ENCODE peak calls at places on chromosomes 3 and 15, in nine cellular contexts. X is tibial nerve, K is right lobe of liver, T is heart left ventricle, N is Peyer's patch, Z is K562, V is body of pancreas, P is uterus, R is testis. H is an unnamed sample.
A peak's percentile ranks its signal among the peaks of the same experiment; 100 is the strongest.

GRCh38 chr3:142007710-142008399 is 131.4 kb downstream of the ATP1B3 start:
- DNase-seq in Z (no peak), X (no peak), N (no peak), K (no peak), P (no peak), V (no peak), R (peak; percentile 48), T (no peak), H (no peak)

GRCh38 chr15:43881944-43882343 is 55.1 kb downstream of the WDR76 start:
- DNase-seq in N (no peak), Z (peak; percentile 41), X (no peak), V (peak; percentile 24), K (no peak), T (no peak), P (no peak), R (peak; percentile 43), H (no peak)

GRCh38 chr15:100663066-100663465 is 60.7 kb downstream of the ASB7 start:
- DNase-seq in X (no peak), P (peak; percentile 19), Z (peak; percentile 29), V (no peak), N (no peak), R (no peak), T (no peak), K (no peak), H (no peak)

GRCh38 chr3:154384504-154384903 is 45.5 kb downstream of the GPR149 start:
- DNase-seq in K (no peak), N (no peak), T (no peak), X (no peak), R (no peak), V (no peak), P (no peak), Z (no peak), H (no peak)

GRCh38 chr15:89666147-89666857 is 11.0 kb upstream of the KIF7 start:
- DNase-seq in V (no peak), Z (no peak), N (no peak), K (no peak), X (no peak), R (no peak), P (no peak), T (no peak), H (no peak)

GRCh38 chr3:29384640-29385039 is 103.8 kb downstream of the RBMS3 start:
- DNase-seq in K (no peak), T (no peak), X (no peak), Z (no peak), P (no peak), R (no peak), N (no peak), V (no peak), H (no peak)

GRCh38 chr3:183500981-183501704 is 54.4 kb downstream of the KLHL6 start:
- DNase-seq in T (no peak), K (no peak), P (no peak), Z (no peak), R (no peak), X (no peak), N (no peak), V (no peak), H (no peak)

GRCh38 chr15:25171111-25171811 is 216.5 kb downstream of the SNRPN start:
- DNase-seq in K (peak; percentile 11), T (peak; percentile 11), N (peak; percentile 18), R (no peak), V (peak; percentile 7), P (no peak), Z (no peak), X (no peak), H (peak; percentile 2)

GRCh38 chr15:78315686-78316085 is 16.3 kb upstream of the SKIC8 start:
- DNase-seq in T (no peak), Z (peak; percentile 41), V (no peak), N (no peak), K (no peak), P (no peak), R (no peak), X (no peak), H (no peak)

GRCh38 chr3:12553921-12554391 is 2.9 kb upstream of the MKRN2 start:
- DNase-seq in X (no peak), P (peak; percentile 22), T (peak; percentile 36), R (peak; percentile 32), V (no peak), K (peak; percentile 23), N (peak; percentile 60), Z (no peak), H (no peak)

GRCh38 chr15:73972984-73973682 is 19.0 kb downstream of the STOML1 start:
- DNase-seq in Z (peak; percentile 80), N (peak; percentile 85), X (peak; percentile 90), V (peak; percentile 86), R (peak; percentile 92), P (peak; percentile 86), K (peak; percentile 82), T (peak; percentile 89), H (peak; percentile 81)

GRCh38 chr3:140308535-140308934 is 369.3 kb upstream of the TRIM42 start:
- DNase-seq in N (no peak), V (no peak), X (no peak), T (no peak), K (no peak), Z (no peak), R (no peak), P (no peak), H (no peak)

GRCh38 chr3:161107311-161107710 is 2.2 kb upstream of the B3GALNT1 start:
- DNase-seq in X (no peak), K (no peak), T (no peak), P (no peak), R (no peak), N (no peak), Z (no peak), V (no peak), H (no peak)

GRCh38 chr3:57029924-57030323 is 30.5 kb upstream of the SPATA12 start:
- DNase-seq in Z (no peak), N (no peak), X (no peak), R (peak; percentile 49), T (no peak), K (no peak), V (peak; percentile 34), P (no peak), H (no peak)

GRCh38 chr3:98331329-98331728 is 22.3 kb upstream of the OR5K4 start:
- DNase-seq in X (no peak), P (no peak), K (no peak), T (no peak), R (no peak), V (no peak), N (no peak), Z (no peak), H (no peak)

GRCh38 chr3:45226206-45226915 is at the start of gene TMEM158:
- DNase-seq in Z (peak; percentile 99), K (peak; percentile 92), R (peak; percentile 92), T (peak; percentile 83), P (peak; percentile 89), V (peak; percentile 73), N (peak; percentile 89), X (peak; percentile 67), H (peak; percentile 78)
- TF ChIP-seq POLR2A in Z (no peak), K (no peak), R (no peak), T (no peak), P (peak; percentile 46), V (no peak), N (no peak), X (peak; percentile 45), H (peak; percentile 28)

DNA sequence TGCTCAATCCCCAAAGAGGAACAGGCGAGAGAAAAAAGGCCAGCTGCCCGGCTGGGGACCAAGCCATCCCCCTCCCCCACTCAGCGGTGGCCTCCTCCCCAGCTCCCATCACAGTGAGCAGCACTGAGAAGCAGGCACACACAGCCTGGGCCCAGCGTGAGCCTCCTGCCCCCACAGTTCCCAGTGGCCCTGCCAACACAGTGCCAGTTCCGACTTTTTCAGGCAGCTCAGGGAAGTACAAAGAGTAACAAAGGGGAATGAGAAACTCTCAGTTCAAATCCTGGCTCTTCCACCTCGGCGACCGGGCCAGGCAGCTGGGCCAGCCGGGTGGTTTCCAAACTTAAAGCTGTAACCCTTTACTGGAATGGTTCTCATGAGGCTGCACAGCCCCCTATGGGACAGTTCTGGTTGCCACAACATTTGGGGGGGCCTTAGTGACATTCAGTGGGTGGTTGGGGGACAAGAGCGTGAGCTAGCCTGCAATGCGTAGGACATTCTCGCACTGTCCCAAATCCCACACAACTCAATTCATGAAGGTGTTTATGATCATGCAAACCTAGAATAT is 18.4 kb downstream of the TNK2 start:
- DNase-seq in V (no peak), Z (no peak), K (no peak), P (no peak), X (no peak), R (peak; percentile 48), N (no peak), T (no peak), H (no peak)
- H3K4me3 ChIP-seq in V (no peak overlapping the region), Z (no peak overlapping the region), K (no peak overlapping the region), P (no peak overlapping the region), X (no peak overlapping the region), R (no peak overlapping the region), N (no peak overlapping the region), T (no peak overlapping the region), H (no peak overlapping the region)

GRCh38 chr15:36886135-36887011 is 214.0 kb downstream of the MEIS2 start:
- DNase-seq in X (no peak), T (no peak), P (no peak), K (no peak), N (no peak), V (no peak), R (no peak), Z (no peak), H (no peak)

GRCh38 chr15:36887214-36888017 is 212.9 kb downstream of the MEIS2 start:
- DNase-seq in K (peak; percentile 29), V (no peak), P (peak; percentile 79), X (no peak), T (no peak), N (no peak), R (peak; percentile 35), Z (no peak), H (peak; percentile 41)

GRCh38 chr15:36884404-36885335 is 215.7 kb downstream of the MEIS2 start:
- DNase-seq in V (no peak), T (no peak), Z (no peak), N (no peak), X (no peak), R (no peak), K (no peak), P (no peak), H (no peak)

GRCh38 chr15:36883705-36884355 is 216.5 kb downstream of the MEIS2 start:
- DNase-seq in N (peak; percentile 79), Z (peak; percentile 85), K (peak; percentile 90), X (peak; percentile 88), V (peak; percentile 88), T (peak; percentile 86), P (peak; percentile 94), R (peak; percentile 96), H (peak; percentile 92)

DNA sequence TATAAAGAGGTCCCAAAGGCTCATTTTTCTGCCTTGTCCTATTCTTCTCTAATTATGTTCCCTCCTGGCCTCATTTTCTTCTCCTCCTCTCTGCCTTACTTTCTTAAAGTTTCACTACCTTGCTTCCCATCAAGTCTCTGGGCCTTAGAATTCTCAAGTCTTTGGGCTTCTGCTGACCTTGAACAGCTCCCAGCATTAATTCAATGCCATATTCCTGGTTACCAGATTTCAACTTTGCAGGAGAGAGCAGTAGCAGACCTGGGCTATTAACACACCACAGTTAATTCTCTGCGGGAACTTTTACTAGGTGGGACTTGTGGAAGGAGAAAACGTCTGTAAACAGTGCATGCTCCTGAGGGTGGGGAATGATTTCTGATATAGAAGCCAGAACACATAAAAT is 214.6 kb downstream of the MEIS2 start:
- DNase-seq in N (no peak), P (no peak), V (no peak), R (no peak), Z (no peak), T (no peak), X (no peak), K (no peak), H (no peak)
- H3K4me1 ChIP-seq in N (no peaks in the 10 kb centered on the region), P (no peaks in the 10 kb centered on the region), V (peaks cover 14% of the 10 kb centered on the region), R (no peaks in the 10 kb centered on the region), Z (peaks cover 10% of the 10 kb centered on the region), T (peaks cover 9% of the 10 kb centered on the region), X (peaks cover 4% of the 10 kb centered on the region), K (no peaks in the 10 kb centered on the region), H (peaks cover 3% of the 10 kb centered on the region)

GRCh38 chr3:75341324-75342067 is 322.6 kb upstream of the FRG2C start:
- DNase-seq in X (no peak), N (no peak), K (no peak), P (no peak), R (peak; percentile 21), V (no peak), Z (no peak), T (no peak), H (no peak)
- TF ChIP-seq POLR2A in X (no peak), N (no peak), K (no peak), P (no peak), R (no peak), V (no peak), Z (no peak), T (no peak), H (no peak)